ENCODE peak calls at places on chromosomes 12 and 14, in four cellular contexts. One of them, this sample, is unnamed.

GRCh38 chr12:129532707-129533499 is 370.9 kb downstream of the TMEM132D start:
- DNase-seq in AG04450: no peak
- DNase-seq in stomach: no peak
- DNase-seq in DND-41: no peak
- DNase-seq in this sample: no peak

GRCh38 chr12:117452071-117452470 is 90.6 kb upstream of the NOS1 start:
- DNase-seq in AG04450: no peak
- DNase-seq in stomach: no peak
- DNase-seq in DND-41: no peak
- DNase-seq in this sample: no peak

GRCh38 chr14:100554082-100554677 is 33.0 kb downstream of the BEGAIN start:
- DNase-seq in AG04450: no peak
- DNase-seq in stomach: peak
- DNase-seq in DND-41: no peak
- DNase-seq in this sample: no peak

GRCh38 chr12:1464925-1465324 is 129.5 kb downstream of the FBXL14 start:
- DNase-seq in AG04450: no peak
- DNase-seq in stomach: no peak
- DNase-seq in DND-41: no peak
- DNase-seq in this sample: no peak

GRCh38 chr12:94150483-94151225 is 2.3 kb downstream of the PLXNC1 start:
- DNase-seq in AG04450: no peak
- DNase-seq in stomach: peak
- DNase-seq in DND-41: peak
- DNase-seq in this sample: no peak

GRCh38 chr12:100845095-100845494 is 50.5 kb downstream of the ANO4 start:
- DNase-seq in AG04450: no peak
- DNase-seq in stomach: no peak
- DNase-seq in DND-41: no peak
- DNase-seq in this sample: no peak

GRCh38 chr12:21731144-21731543 is 43.4 kb downstream of the KCNJ8 start:
- DNase-seq in AG04450: no peak
- DNase-seq in stomach: no peak
- DNase-seq in DND-41: no peak
- DNase-seq in this sample: no peak

GRCh38 chr12:126337556-126337955 is 1272.3 kb downstream of the AACS start:
- DNase-seq in AG04450: peak
- DNase-seq in stomach: no peak
- DNase-seq in DND-41: no peak
- DNase-seq in this sample: peak

GRCh38 chr14:100524233-100524932 is 62.8 kb downstream of the BEGAIN start:
- DNase-seq in AG04450: no peak
- DNase-seq in stomach: peak
- DNase-seq in DND-41: peak
- DNase-seq in this sample: no peak

GRCh38 chr12:119169150-119169549 is 9.6 kb upstream of the HSPB8 start:
- DNase-seq in AG04450: no peak
- DNase-seq in stomach: no peak
- DNase-seq in DND-41: no peak
- DNase-seq in this sample: no peak

GRCh38 chr14:99475179-99475578 is 5.5 kb downstream of the SETD3 start:
- DNase-seq in AG04450: no peak
- DNase-seq in stomach: no peak
- DNase-seq in DND-41: no peak
- DNase-seq in this sample: no peak

GRCh38 chr12:123444396-123445026 is 8.0 kb upstream of the RILPL2 start:
- DNase-seq in AG04450: no peak
- DNase-seq in stomach: no peak
- DNase-seq in DND-41: no peak
- DNase-seq in this sample: no peak

GRCh38 chr12:57452181-57452936 is 2.7 kb upstream of the INHBE start:
- DNase-seq in AG04450: peak
- DNase-seq in stomach: no peak
- DNase-seq in DND-41: no peak
- DNase-seq in this sample: no peak

GRCh38 chr12:110104188-110104969 is 19.8 kb upstream of the IFT81 start:
- DNase-seq in AG04450: no peak
- DNase-seq in stomach: no peak
- DNase-seq in DND-41: no peak
- DNase-seq in this sample: no peak

GRCh38 chr12:117470804-117471203 is 109.4 kb upstream of the NOS1 start:
- DNase-seq in AG04450: no peak
- DNase-seq in stomach: no peak
- DNase-seq in DND-41: no peak
- DNase-seq in this sample: no peak

GRCh38 chr14:54776361-54777001 is 126.1 kb downstream of the GCH1 start:
- DNase-seq in AG04450: peak
- DNase-seq in stomach: no peak
- DNase-seq in DND-41: peak
- DNase-seq in this sample: no peak

GRCh38 chr12:72543777-72544467 is 271.8 kb downstream of the TRHDE start:
- DNase-seq in AG04450: no peak
- DNase-seq in stomach: no peak
- DNase-seq in DND-41: no peak
- DNase-seq in this sample: no peak

GRCh38 chr12:92396647-92397258 is 251.1 kb upstream of the BTG1 start:
- DNase-seq in AG04450: no peak
- DNase-seq in stomach: no peak
- DNase-seq in DND-41: no peak
- DNase-seq in this sample: peak

GRCh38 chr12:16228067-16228466 is 49.4 kb downstream of the SLC15A5 start:
- DNase-seq in AG04450: no peak
- DNase-seq in stomach: no peak
- DNase-seq in DND-41: no peak
- DNase-seq in this sample: no peak

GRCh38 chr12:25942709-25943108 is 15.8 kb upstream of the RASSF8 start:
- DNase-seq in AG04450: no peak
- DNase-seq in stomach: no peak
- DNase-seq in DND-41: no peak
- DNase-seq in this sample: no peak

GRCh38 chr12:104276192-104277131 is 27.1 kb upstream of the EID3 start:
- DNase-seq in AG04450: no peak
- DNase-seq in stomach: no peak
- DNase-seq in DND-41: no peak
- DNase-seq in this sample: no peak

GRCh38 chr12:16325426-16325825 is 22.0 kb upstream of the MGST1 start:
- DNase-seq in AG04450: no peak
- DNase-seq in stomach: peak
- DNase-seq in DND-41: no peak
- DNase-seq in this sample: no peak

GRCh38 chr12:8911606-8912268 is 2.6 kb upstream of the PHC1 start:
- DNase-seq in AG04450: no peak
- DNase-seq in stomach: no peak
- DNase-seq in DND-41: no peak
- DNase-seq in this sample: no peak

GRCh38 chr14:55272922-55273321 is 1.7 kb downstream of the FBXO34 start:
- DNase-seq in AG04450: no peak
- DNase-seq in stomach: no peak
- DNase-seq in DND-41: no peak
- DNase-seq in this sample: no peak

GRCh38 chr14:90639641-90640040 is 176.6 kb downstream of the TTC7B start:
- DNase-seq in AG04450: no peak
- DNase-seq in stomach: no peak
- DNase-seq in DND-41: no peak
- DNase-seq in this sample: no peak

GRCh38 chr12:122888232-122888752 is 7.6 kb downstream of the VPS37B start:
- DNase-seq in AG04450: no peak
- DNase-seq in stomach: peak
- DNase-seq in DND-41: peak
- DNase-seq in this sample: no peak

GRCh38 chr14:62329427-62329826 is 567.2 kb downstream of the SNAPC1 start:
- DNase-seq in AG04450: peak
- DNase-seq in stomach: no peak
- DNase-seq in DND-41: no peak
- DNase-seq in this sample: no peak

GRCh38 chr14:104390221-104390931 is 189.2 kb upstream of the C14orf180 start:
- DNase-seq in AG04450: no peak
- DNase-seq in stomach: no peak
- DNase-seq in DND-41: no peak
- DNase-seq in this sample: no peak

GRCh38 chr12:108568653-108569154 is 6.3 kb downstream of the ISCU start:
- DNase-seq in AG04450: no peak
- DNase-seq in stomach: no peak
- DNase-seq in DND-41: peak
- DNase-seq in this sample: no peak

GRCh38 chr12:58204086-58204485 is 262.7 kb downstream of the ATP23 start:
- DNase-seq in AG04450: no peak
- DNase-seq in stomach: no peak
- DNase-seq in DND-41: no peak
- DNase-seq in this sample: no peak

GRCh38 chr12:109582636-109583035 is 9.0 kb downstream of the MVK start:
- DNase-seq in AG04450: no peak
- DNase-seq in stomach: no peak
- DNase-seq in DND-41: no peak
- DNase-seq in this sample: no peak

GRCh38 chr14:52272375-52272774 is 4.9 kb downstream of the PTGDR start:
- DNase-seq in AG04450: no peak
- DNase-seq in stomach: no peak
- DNase-seq in DND-41: peak
- DNase-seq in this sample: no peak

GRCh38 chr12:62862259-62862881 is 72.6 kb downstream of the PPM1H start:
- DNase-seq in AG04450: no peak
- DNase-seq in stomach: no peak
- DNase-seq in DND-41: no peak
- DNase-seq in this sample: no peak

GRCh38 chr14:78637489-78637888 is 467.3 kb downstream of the NRXN3 start:
- DNase-seq in AG04450: no peak
- DNase-seq in stomach: no peak
- DNase-seq in DND-41: no peak
- DNase-seq in this sample: no peak

DNA sequence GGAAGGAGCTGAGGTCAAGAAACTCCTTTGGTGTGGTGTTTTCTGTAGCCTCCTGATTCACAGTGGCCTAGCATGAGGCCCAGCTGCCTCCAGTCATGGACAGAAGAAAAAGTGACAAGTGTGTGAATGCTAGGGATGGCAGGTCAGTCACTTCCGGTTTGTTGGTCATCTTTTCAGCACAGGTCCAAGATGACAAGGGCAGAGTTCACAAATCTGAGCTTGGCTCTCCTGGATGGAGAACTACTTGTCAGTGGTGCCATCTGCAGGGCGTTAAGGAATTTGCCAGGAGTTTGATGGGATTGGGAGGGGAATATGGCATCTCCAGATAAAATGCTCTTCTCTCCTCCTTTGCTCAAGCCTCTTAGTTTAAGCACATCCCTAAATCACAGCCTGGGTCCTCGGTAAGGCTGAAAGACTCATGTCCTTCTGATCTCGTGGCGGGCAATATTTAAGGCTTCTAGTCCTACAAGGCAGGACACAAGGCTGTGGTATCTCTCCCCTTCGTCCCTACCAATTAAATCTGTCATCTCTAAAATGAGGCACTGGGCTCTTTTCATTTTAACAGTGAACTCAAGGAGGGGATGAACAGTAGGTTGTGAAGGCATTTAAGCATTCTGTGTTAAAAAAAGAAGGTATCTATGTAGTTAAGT is 10.0 kb downstream of the TUBA1B start:
- DNase-seq in AG04450: no peak
- DNase-seq in stomach: peak
- DNase-seq in DND-41: no peak
- DNase-seq in this sample: no peak
- TF ChIP-seq CTCF in AG04450: peak
- TF ChIP-seq CTCF in stomach: no peak
- TF ChIP-seq CTCF in DND-41: peak
- TF ChIP-seq CTCF in this sample: peak

GRCh38 chr14:77498120-77498979 is at the start of gene ISM2:
- DNase-seq in AG04450: no peak
- DNase-seq in stomach: peak
- DNase-seq in DND-41: no peak
- DNase-seq in this sample: no peak

GRCh38 chr14:77490347-77490986 is 8.1 kb downstream of the ISM2 start:
- DNase-seq in AG04450: no peak
- DNase-seq in stomach: no peak
- DNase-seq in DND-41: no peak
- DNase-seq in this sample: no peak

GRCh38 chr14:77498984-77499527 is 440 bp upstream of the ISM2 start:
- DNase-seq in AG04450: no peak
- DNase-seq in stomach: peak
- DNase-seq in DND-41: no peak
- DNase-seq in this sample: no peak

GRCh38 chr14:77491056-77491455 is 7.6 kb downstream of the ISM2 start:
- DNase-seq in AG04450: no peak
- DNase-seq in stomach: no peak
- DNase-seq in DND-41: no peak
- DNase-seq in this sample: no peak

GRCh38 chr14:77495354-77495753 is 3.3 kb downstream of the ISM2 start:
- DNase-seq in AG04450: no peak
- DNase-seq in stomach: no peak
- DNase-seq in DND-41: no peak
- DNase-seq in this sample: no peak
- H3K4me3 ChIP-seq in AG04450: no peak
- H3K4me3 ChIP-seq in stomach: no peak
- H3K4me3 ChIP-seq in DND-41: no peak
- H3K4me3 ChIP-seq in this sample: no peak

DNA sequence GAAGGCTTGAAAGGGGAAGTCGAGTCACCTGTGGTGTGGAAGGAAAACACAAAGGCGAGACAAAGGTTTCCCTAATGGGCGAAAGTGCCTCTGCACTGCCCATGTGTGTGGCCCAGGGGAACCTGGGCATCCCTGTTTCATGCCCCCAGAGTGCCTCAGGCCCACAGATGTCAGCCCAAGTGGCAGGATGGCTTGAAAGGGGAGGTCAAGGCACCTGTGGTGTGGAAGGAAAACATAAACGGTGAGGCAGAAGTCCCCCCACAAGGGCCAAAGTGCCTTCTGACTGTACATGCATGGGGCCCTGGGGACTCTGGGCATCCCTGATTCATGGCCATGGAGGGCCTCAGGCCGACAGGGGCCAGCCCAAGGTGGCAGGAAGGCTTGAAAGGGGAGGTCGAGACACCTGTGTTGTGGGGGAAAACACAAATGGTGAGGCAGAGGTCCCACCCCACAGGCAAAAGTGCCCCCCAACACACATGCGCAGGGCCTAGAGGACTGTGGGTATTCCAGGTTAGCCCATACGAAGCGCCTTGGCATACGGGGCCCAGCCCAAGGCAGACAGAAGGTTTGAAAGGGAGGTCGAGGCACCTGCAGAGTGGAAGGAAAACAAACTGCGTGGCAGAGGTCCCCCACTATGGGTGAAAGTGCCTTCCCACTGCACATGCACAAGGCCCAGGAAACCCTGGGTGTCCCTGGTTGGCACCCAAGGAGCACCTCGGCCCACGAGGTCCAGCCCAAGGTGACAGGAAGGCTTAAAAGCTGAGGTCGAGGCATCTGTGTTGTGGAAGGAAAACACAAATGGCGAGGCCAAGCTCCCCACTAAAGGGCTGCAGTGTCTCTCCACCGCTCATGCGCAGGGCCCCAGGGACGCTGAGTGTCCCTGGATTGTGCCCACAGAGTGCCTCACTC is 382.3 kb downstream of the ALG10 start:
- DNase-seq in AG04450: no peak
- DNase-seq in stomach: peak
- DNase-seq in DND-41: no peak
- DNase-seq in this sample: no peak
- TF ChIP-seq CTCF in AG04450: no peak
- TF ChIP-seq CTCF in stomach: no peak
- TF ChIP-seq CTCF in DND-41: no peak
- TF ChIP-seq CTCF in this sample: no peak

GRCh38 chr12:20212658-20213387 is 155.5 kb upstream of the PDE3A start:
- DNase-seq in AG04450: peak
- DNase-seq in stomach: peak
- DNase-seq in DND-41: no peak
- DNase-seq in this sample: peak
- H3K4me3 ChIP-seq in AG04450: no peak
- H3K4me3 ChIP-seq in stomach: no peak
- H3K4me3 ChIP-seq in DND-41: no peak
- H3K4me3 ChIP-seq in this sample: no peak

This sample was measured in HFF-Myc.